ENCODE peak calls at places on chromosome 10, in four cellular contexts. One of them, this sample, is unnamed.

GRCh38 chr10:110919971-110920881 is 822 bp downstream of the SHOC2 start:
- DNase-seq in H9: peak
- DNase-seq in PC-9: peak
- DNase-seq in cardiac muscle cell: peak
- DNase-seq in this sample: no peak

GRCh38 chr10:128245026-128245425 is 118.8 kb upstream of the MKI67 start:
- DNase-seq in PC-9: no peak
- DNase-seq in H9: no peak
- DNase-seq in cardiac muscle cell: no peak
- DNase-seq in this sample: no peak

GRCh38 chr10:84908491-84908890 is 580.1 kb downstream of the CCSER2 start:
- DNase-seq in H9: no peak
- DNase-seq in cardiac muscle cell: no peak
- DNase-seq in PC-9: no peak
- DNase-seq in this sample: no peak

GRCh38 chr10:84820121-84820520 is 491.7 kb downstream of the CCSER2 start:
- DNase-seq in cardiac muscle cell: no peak
- DNase-seq in H9: no peak
- DNase-seq in PC-9: no peak
- DNase-seq in this sample: no peak

GRCh38 chr10:73911553-73912004 is 647 bp downstream of the PLAU start:
- DNase-seq in PC-9: no peak
- DNase-seq in cardiac muscle cell: no peak
- DNase-seq in H9: no peak
- DNase-seq in this sample: no peak

GRCh38 chr10:48551796-48552591 is 52.9 kb downstream of the ARHGAP22 start:
- DNase-seq in H9: peak
- DNase-seq in cardiac muscle cell: peak
- DNase-seq in PC-9: peak
- DNase-seq in this sample: no peak

GRCh38 chr10:132186488-132187413 is at the start of gene DPYSL4:
- DNase-seq in H9: no peak
- DNase-seq in cardiac muscle cell: peak
- DNase-seq in PC-9: no peak
- DNase-seq in this sample: no peak

GRCh38 chr10:96614515-96614914 is 27.7 kb upstream of the TM9SF3 start:
- DNase-seq in cardiac muscle cell: peak
- DNase-seq in PC-9: peak
- DNase-seq in H9: no peak
- DNase-seq in this sample: peak

DNA sequence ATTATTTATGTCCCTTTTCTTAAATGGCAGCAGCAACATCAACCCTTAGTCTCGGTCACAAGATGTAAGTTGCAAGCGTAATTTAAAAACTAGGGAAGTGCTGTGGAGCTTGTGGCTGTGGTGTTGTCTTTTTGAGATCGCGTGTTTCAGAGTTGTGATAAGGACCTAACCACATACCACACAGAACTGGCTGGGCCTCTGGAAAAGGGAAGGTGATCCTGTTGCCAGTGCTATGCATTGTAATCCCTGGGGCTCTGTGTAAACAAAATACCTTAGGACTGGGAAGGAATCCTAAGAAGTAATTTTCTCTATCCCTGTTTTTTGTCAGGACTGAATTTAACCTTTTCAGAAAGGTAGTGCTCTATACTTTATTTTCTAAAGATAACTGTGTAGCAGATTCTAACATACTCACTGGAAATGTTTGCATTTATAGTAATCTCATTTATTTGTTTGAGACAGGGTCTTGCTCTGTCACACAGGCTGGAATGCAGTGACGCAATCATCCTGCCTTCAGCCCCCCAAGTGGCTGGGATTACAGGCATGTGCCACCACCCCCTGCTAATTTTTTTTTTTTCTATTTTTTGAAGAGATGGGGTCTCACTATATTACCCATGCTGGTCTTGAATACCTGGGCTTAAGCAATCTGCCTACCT is 60.4 kb downstream of the INPP5F start:
- DNase-seq in H9: peak
- DNase-seq in PC-9: peak
- DNase-seq in cardiac muscle cell: peak
- DNase-seq in this sample: no peak
- H3K27ac ChIP-seq in H9: peak
- H3K27ac ChIP-seq in PC-9: no peak
- H3K27ac ChIP-seq in cardiac muscle cell: peak
- H3K27ac ChIP-seq in this sample: no peak

GRCh38 chr10:103605359-103606156 is 112.1 kb downstream of the NEURL1 start:
- DNase-seq in cardiac muscle cell: no peak
- DNase-seq in PC-9: peak
- DNase-seq in H9: peak
- DNase-seq in this sample: no peak
- H3K27ac ChIP-seq in cardiac muscle cell: no peak
- H3K27ac ChIP-seq in PC-9: no peak
- H3K27ac ChIP-seq in H9: no peak
- H3K27ac ChIP-seq in this sample: no peak

GRCh38 chr10:124639646-124640045 is 104.5 kb downstream of the FAM53B start:
- DNase-seq in H9: no peak
- DNase-seq in cardiac muscle cell: no peak
- DNase-seq in PC-9: no peak
- DNase-seq in this sample: no peak
- H3K27ac ChIP-seq in H9: no peak
- H3K27ac ChIP-seq in cardiac muscle cell: no peak
- H3K27ac ChIP-seq in PC-9: no peak
- H3K27ac ChIP-seq in this sample: no peak

GRCh38 chr10:7275761-7276440 is 134.9 kb downstream of the SFMBT2 start:
- DNase-seq in cardiac muscle cell: no peak
- DNase-seq in PC-9: no peak
- DNase-seq in H9: no peak
- DNase-seq in this sample: no peak
- H3K27ac ChIP-seq in cardiac muscle cell: no peak
- H3K27ac ChIP-seq in PC-9: no peak
- H3K27ac ChIP-seq in H9: no peak
- H3K27ac ChIP-seq in this sample: no peak

DNA sequence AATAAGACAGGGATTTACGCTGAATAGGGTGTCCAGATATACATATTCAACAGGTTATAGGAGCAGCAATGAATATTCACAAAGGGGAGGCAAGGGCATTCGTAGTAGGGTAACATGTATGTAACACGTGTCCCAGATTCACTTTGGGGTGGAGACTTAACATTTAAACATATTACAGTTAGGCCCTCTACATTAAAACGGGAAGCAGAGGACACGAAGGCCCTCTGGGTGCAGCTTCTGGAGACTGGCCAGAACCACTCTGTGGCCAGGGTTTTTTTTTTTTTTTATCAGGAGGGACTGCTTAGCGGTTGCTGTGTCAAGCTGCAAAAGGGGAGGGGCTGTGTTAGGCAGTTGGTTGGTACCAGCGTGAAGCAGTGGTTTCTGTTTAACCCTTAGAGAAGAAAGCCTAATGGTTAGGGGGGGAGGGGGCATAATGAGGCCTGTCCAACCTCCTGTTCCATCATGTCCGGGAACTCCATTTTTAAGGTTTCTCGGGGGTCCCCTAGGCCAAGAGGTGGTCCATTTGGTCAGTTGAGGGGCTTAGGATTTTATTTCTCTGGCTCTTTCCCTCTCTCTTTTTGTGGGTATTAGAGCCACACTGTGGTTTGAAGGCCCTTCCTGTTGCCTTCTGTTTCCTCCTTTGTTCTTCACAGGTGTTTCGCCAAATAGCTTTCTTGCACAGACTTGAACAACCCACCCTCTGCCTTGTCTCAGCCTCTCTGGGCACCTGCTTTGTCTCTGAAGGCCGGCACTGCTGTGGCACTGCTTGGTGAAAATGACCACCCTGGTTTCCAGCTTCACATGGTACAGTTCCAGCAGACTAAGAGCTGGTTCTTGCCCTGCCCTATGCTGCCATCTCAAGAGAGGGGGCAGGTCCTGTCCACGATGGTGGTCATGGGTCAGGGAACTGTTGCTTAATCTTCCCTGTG is 26.4 kb downstream of the PRF1 start:
- DNase-seq in H9: no peak
- DNase-seq in cardiac muscle cell: peak
- DNase-seq in PC-9: peak
- DNase-seq in this sample: peak
- H3K27ac ChIP-seq in H9: no peak
- H3K27ac ChIP-seq in cardiac muscle cell: peak
- H3K27ac ChIP-seq in PC-9: no peak
- H3K27ac ChIP-seq in this sample: peak

DNA sequence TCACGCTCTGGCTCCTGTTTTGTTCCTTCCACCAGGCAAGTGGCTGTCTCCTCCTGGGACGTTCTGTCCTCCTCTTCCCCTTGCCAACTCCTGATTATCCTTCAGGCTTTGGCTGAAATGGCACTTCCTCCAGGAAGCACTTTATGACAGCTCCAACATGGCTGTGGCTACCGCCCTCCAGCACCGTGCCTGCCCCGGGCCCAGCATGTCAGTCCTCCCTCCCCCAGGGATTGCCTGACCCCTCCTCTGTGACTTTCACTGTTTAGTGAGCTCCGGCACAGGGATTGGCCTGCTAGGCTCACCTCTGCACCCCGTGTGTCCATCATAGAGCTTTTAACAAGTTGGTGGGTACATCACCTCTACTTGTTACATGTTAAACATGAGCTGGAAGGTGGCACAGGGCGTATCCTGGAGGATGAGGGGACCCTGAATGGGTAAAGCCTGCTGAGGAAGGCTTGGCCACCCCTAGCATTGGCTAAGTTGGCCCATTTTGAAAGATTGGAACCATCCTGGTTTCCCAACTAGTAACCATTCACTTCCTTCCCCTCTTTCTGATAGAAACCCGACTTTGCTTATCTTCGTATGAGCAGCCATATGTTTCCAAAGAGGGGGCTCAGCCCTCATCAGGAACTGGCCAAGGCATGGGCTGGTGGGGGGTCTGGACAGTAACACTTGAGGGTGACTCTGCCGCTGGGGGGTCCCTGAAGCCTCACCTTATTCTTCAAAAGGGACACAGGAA is 10.5 kb upstream of the ADAMTS14 start:
- DNase-seq in H9: no peak
- DNase-seq in cardiac muscle cell: no peak
- DNase-seq in PC-9: no peak
- DNase-seq in this sample: no peak
- H3K27ac ChIP-seq in H9: no peak
- H3K27ac ChIP-seq in cardiac muscle cell: no peak
- H3K27ac ChIP-seq in PC-9: no peak
- H3K27ac ChIP-seq in this sample: no peak

GRCh38 chr10:5318148-5318547 is 46.6 kb upstream of the UCN3 start:
- DNase-seq in PC-9: no peak
- DNase-seq in H9: no peak
- DNase-seq in cardiac muscle cell: no peak
- DNase-seq in this sample: no peak

GRCh38 chr10:5310914-5311313 is 53.9 kb upstream of the UCN3 start:
- DNase-seq in H9: no peak
- DNase-seq in cardiac muscle cell: no peak
- DNase-seq in PC-9: no peak
- DNase-seq in this sample: no peak

GRCh38 chr10:5319863-5320262 is 44.9 kb upstream of the UCN3 start:
- DNase-seq in PC-9: no peak
- DNase-seq in cardiac muscle cell: no peak
- DNase-seq in H9: no peak
- DNase-seq in this sample: no peak

GRCh38 chr10:5317547-5318107 is 47.1 kb upstream of the UCN3 start:
- DNase-seq in cardiac muscle cell: no peak
- DNase-seq in H9: no peak
- DNase-seq in PC-9: peak
- DNase-seq in this sample: peak

GRCh38 chr10:5314866-5315265 is 49.9 kb upstream of the UCN3 start:
- DNase-seq in PC-9: no peak
- DNase-seq in H9: no peak
- DNase-seq in cardiac muscle cell: no peak
- DNase-seq in this sample: no peak
- H3K27ac ChIP-seq in PC-9: no peak
- H3K27ac ChIP-seq in H9: no peak
- H3K27ac ChIP-seq in cardiac muscle cell: no peak
- H3K27ac ChIP-seq in this sample: no peak